ENCODE peak calls at places on chromosomes 4 and X, in eight cellular contexts. W is midbrain; F is NCI-H774; V is stimulated activated CD4-positive, alpha-beta T cell treated with anti-CD3 and anti-CD28 coated beads, Interleukin-12 subunit alpha, Interleukin-12 subunit beta, amount 100 ng/mL, for 24 hours; U is activated T-cell treated with anti-CD3 and anti-CD28 coated beads for 1 hour; S is T follicular helper cell; L is Right ventricle myocardium inferior; G is thyroid gland. A is an unnamed sample.

GRCh38 chr4:94403735-94404134 is 48.0 kb upstream of the PDLIM5 start:
- DNase-seq in U (no peak), G (no peak), F (no peak), V (no peak), S (no peak), W (no peak), L (no peak), A (no peak)

GRCh38 chrX:123476636-123477219 is 256.1 kb downstream of the THOC2 start:
- DNase-seq in G (no peak), U (no peak), L (no peak), V (no peak), S (no peak), W (no peak), F (no peak), A (no peak)

GRCh38 chrX:154512879-154513553 is 3.0 kb downstream of the FAM3A start:
- DNase-seq in L (no peak), W (no peak), S (no peak), F (no peak), U (no peak), G (no peak), V (no peak), A (no peak)

GRCh38 chr4:22030321-22030720 is 81.7 kb upstream of the KCNIP4 start:
- DNase-seq in V (no peak), F (peak), G (no peak), U (no peak), S (no peak), W (no peak), L (no peak), A (no peak)

GRCh38 chrX:54785901-54786300 is 12.2 kb downstream of the ITIH6 start:
- DNase-seq in L (no peak), S (no peak), G (peak), U (no peak), W (no peak), F (no peak), V (no peak), A (peak)

GRCh38 chr4:6695660-6696581 is 2.2 kb downstream of the S100P start:
- DNase-seq in L (no peak), G (no peak), S (peak), W (no peak), F (peak), V (no peak), U (peak), A (peak)

GRCh38 chrX:52420824-52421443 is 52.1 kb downstream of the XAGE2 start:
- DNase-seq in G (no peak), F (no peak), S (no peak), V (no peak), W (no peak), L (no peak), U (no peak), A (no peak)

GRCh38 chrX:108456971-108457477 is 17.4 kb downstream of the COL4A5 start:
- DNase-seq in W (no peak), U (no peak), G (no peak), V (no peak), S (no peak), F (no peak), L (no peak), A (no peak)

GRCh38 chr4:174450051-174450450 is 72.2 kb downstream of the HPGD start:
- DNase-seq in U (no peak), G (no peak), S (no peak), W (no peak), F (no peak), V (no peak), L (no peak), A (no peak)

GRCh38 chrX:39866229-39866628 is 231.5 kb downstream of the BCOR start:
- DNase-seq in W (no peak), G (no peak), F (no peak), U (no peak), V (no peak), L (no peak), S (no peak), A (no peak)

GRCh38 chr4:168621806-168622589 is 125.1 kb downstream of the PALLD start:
- DNase-seq in W (no peak), S (no peak), G (no peak), F (no peak), L (no peak), U (no peak), V (no peak), A (no peak)

GRCh38 chrX:120463241-120463640 is 5.9 kb downstream of the LAMP2 start:
- DNase-seq in G (peak), W (no peak), S (no peak), L (no peak), F (peak), U (no peak), V (no peak), A (no peak)

GRCh38 chr4:159281781-159282180 is 178.9 kb downstream of the RAPGEF2 start:
- DNase-seq in S (no peak), V (no peak), F (no peak), L (no peak), U (no peak), W (no peak), G (no peak), A (no peak)

GRCh38 chr4:8370835-8371234 is 69.7 kb downstream of the ACOX3 start:
- DNase-seq in U (no peak), G (peak), V (no peak), L (peak), W (no peak), S (no peak), F (no peak), A (no peak)

GRCh38 chr4:166312166-166312565 is 439.1 kb downstream of the TLL1 start:
- DNase-seq in V (no peak), G (no peak), F (no peak), L (no peak), W (no peak), U (no peak), S (no peak), A (no peak)

GRCh38 chr4:82551734-82552133 is 10.1 kb downstream of the TMEM150C start:
- DNase-seq in S (no peak), G (no peak), F (no peak), W (no peak), U (no peak), V (no peak), L (no peak), A (no peak)

GRCh38 chr4:65249111-65249510 is 421.2 kb downstream of the EPHA5 start:
- DNase-seq in F (no peak), L (no peak), G (no peak), S (no peak), V (no peak), U (no peak), W (no peak), A (no peak)

GRCh38 chrX:122777766-122778165 is 406.3 kb upstream of the GRIA3 start:
- DNase-seq in V (no peak), S (no peak), F (no peak), W (no peak), U (no peak), L (no peak), G (no peak), A (no peak)